ENCODE peak calls at places on chromosomes 7 and 10, in nine cellular contexts. E is trophoblast cell, J is neural progenitor cell, Q is stomach, I is cardiac muscle cell, W is fibroblast of the aortic adventitia, A is AG04450, S is psoas muscle, C is breast epithelium. D is an unnamed sample.

GRCh38 chr10:47331954-47332353 is 9.7 kb downstream of the GDF2 start:
- DNase-seq in E (no peak), J (no peak), Q (peak; percentile 15), I (no peak), W (no peak), A (no peak), S (no peak), C (no peak), D (no peak)

GRCh38 chr7:150367677-150368097 is 935 bp upstream of the REPIN1 start:
- DNase-seq in E (no peak), J (no peak), Q (no peak), I (peak; percentile 29), W (no peak), A (no peak), S (no peak), C (no peak), D (no peak)

GRCh38 chr7:48781783-48782182 is 142.6 kb upstream of the CDC14C start:
- DNase-seq in E (no peak), J (no peak), Q (no peak), I (no peak), W (no peak), A (no peak), S (no peak), C (no peak), D (no peak)

GRCh38 chr10:70684841-70685457 is 12.6 kb downstream of the ADAMTS14 start:
- DNase-seq in E (no peak), J (no peak), Q (no peak), I (no peak), W (no peak), A (no peak), S (no peak), C (no peak), D (no peak)

GRCh38 chr10:98295907-98296306 is 27.9 kb upstream of the LOXL4 start:
- DNase-seq in E (no peak), J (no peak), Q (no peak), I (peak; percentile 45), W (peak; percentile 47), A (peak; percentile 23), S (no peak), C (no peak), D (no peak)

GRCh38 chr7:7962851-7963250 is 5.7 kb upstream of the GLCCI1 start:
- DNase-seq in E (no peak), J (no peak), Q (no peak), I (no peak), W (peak; percentile 13), A (peak; percentile 54), S (no peak), C (no peak), D (no peak)

GRCh38 chr7:2616973-2617709 is 14.6 kb upstream of the TTYH3 start:
- DNase-seq in E (no peak), J (peak; percentile 63), Q (no peak), I (no peak), W (no peak), A (no peak), S (no peak), C (no peak), D (peak; percentile 61)

GRCh38 chr10:126969310-126969709 is 64.1 kb downstream of the DOCK1 start:
- DNase-seq in E (peak; percentile 26), J (peak; percentile 53), Q (no peak), I (peak; percentile 7), W (peak; percentile 8), A (no peak), S (no peak), C (no peak), D (no peak)

GRCh38 chr7:151248191-151249033 is at the start of gene SMARCD3:
- DNase-seq in E (peak; percentile 34), J (peak; percentile 94), Q (peak; percentile 84), I (peak; percentile 84), W (peak; percentile 65), A (no peak), S (peak; percentile 69), C (no peak), D (no peak)

GRCh38 chr10:33273295-33274002 is 61.0 kb downstream of the NRP1 start:
- DNase-seq in E (no peak), J (peak; percentile 28), Q (peak; percentile 94), I (peak; percentile 99), W (peak; percentile 100), A (peak; percentile 88), S (peak; percentile 88), C (peak; percentile 78), D (no peak)

GRCh38 chr10:120606051-120606764 is 149.2 kb downstream of the PLPP4 start:
- DNase-seq in E (no peak), J (no peak), Q (no peak), I (no peak), W (no peak), A (no peak), S (no peak), C (no peak), D (no peak)

GRCh38 chr10:112565434-112566053 is 118.5 kb downstream of the VTI1A start:
- DNase-seq in E (peak; percentile 76), J (peak; percentile 79), Q (peak; percentile 30), I (peak; percentile 86), W (peak; percentile 84), A (peak; percentile 32), S (no peak), C (no peak), D (peak; percentile 49)

GRCh38 chr10:46226232-46226631 is 60.6 kb upstream of the ANTXRL start:
- DNase-seq in E (no peak), J (no peak), Q (peak; percentile 15), I (no peak), W (no peak), A (no peak), S (no peak), C (peak; percentile 15), D (no peak)

GRCh38 chr10:77890097-77890496 is 36.5 kb downstream of the DLG5 start:
- DNase-seq in E (peak; percentile 32), J (no peak), Q (no peak), I (no peak), W (no peak), A (no peak), S (no peak), C (no peak), D (no peak)

GRCh38 chr10:47339759-47340612 is 8.2 kb upstream of the RBP3 start:
- DNase-seq in E (no peak), J (no peak), Q (peak; percentile 8), I (no peak), W (no peak), A (no peak), S (no peak), C (no peak), D (peak; percentile 45)

GRCh38 chr7:157389951-157390730 is 53.3 kb downstream of the DNAJB6 start:
- DNase-seq in E (peak; percentile 33), J (no peak), Q (no peak), I (peak; percentile 79), W (no peak), A (no peak), S (no peak), C (no peak), D (peak; percentile 94)

DNA sequence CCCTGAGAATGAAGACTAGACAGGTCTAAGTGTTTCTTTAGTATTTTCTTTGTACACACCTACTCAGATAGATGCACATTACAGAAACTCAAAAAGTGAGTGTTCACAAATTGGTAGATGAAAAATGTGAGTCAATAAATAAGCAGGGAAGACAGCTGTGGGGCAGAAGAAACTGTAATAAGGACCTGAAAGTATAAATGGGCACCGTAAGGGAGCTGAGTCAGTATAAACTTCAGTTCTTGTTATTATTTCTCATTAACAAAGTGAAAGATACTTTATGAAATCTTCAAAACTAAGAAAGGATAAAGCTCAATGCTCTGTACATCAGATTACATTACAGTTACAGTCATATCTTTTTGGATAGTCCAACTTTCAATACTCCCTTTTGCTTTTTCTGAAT is 2.5 kb downstream of the MTPN start:
- DNase-seq in E (no peak), J (no peak), Q (no peak), I (no peak), W (no peak), A (no peak), S (no peak), C (no peak), D (no peak)
- H3K4me3 ChIP-seq in E (no peak overlapping the region), J (no peak overlapping the region), Q (no peak overlapping the region), I (peak overlapping the region; percentile 73), W (no peak overlapping the region), A (no peak overlapping the region), S (peak overlapping the region; percentile 93), C (no peak overlapping the region), D (peak overlapping the region; percentile 97)

GRCh38 chr10:131980757-131981428 is 830 bp downstream of the BNIP3 start:
- DNase-seq in E (no peak), J (peak; percentile 63), Q (no peak), I (peak; percentile 34), W (peak; percentile 19), A (no peak), S (peak; percentile 20), C (peak; percentile 51), D (no peak)

GRCh38 chr10:131979336-131979735 is 2.4 kb downstream of the BNIP3 start:
- DNase-seq in E (no peak), J (no peak), Q (no peak), I (no peak), W (no peak), A (no peak), S (no peak), C (peak; percentile 28), D (no peak)

GRCh38 chr10:131980321-131980720 is 1.4 kb downstream of the BNIP3 start:
- DNase-seq in E (no peak), J (no peak), Q (no peak), I (no peak), W (no peak), A (no peak), S (no peak), C (peak; percentile 2), D (no peak)

GRCh38 chr10:131978851-131979250 is 2.9 kb downstream of the BNIP3 start:
- DNase-seq in E (no peak), J (no peak), Q (no peak), I (no peak), W (no peak), A (no peak), S (no peak), C (peak; percentile 43), D (no peak)

DNA sequence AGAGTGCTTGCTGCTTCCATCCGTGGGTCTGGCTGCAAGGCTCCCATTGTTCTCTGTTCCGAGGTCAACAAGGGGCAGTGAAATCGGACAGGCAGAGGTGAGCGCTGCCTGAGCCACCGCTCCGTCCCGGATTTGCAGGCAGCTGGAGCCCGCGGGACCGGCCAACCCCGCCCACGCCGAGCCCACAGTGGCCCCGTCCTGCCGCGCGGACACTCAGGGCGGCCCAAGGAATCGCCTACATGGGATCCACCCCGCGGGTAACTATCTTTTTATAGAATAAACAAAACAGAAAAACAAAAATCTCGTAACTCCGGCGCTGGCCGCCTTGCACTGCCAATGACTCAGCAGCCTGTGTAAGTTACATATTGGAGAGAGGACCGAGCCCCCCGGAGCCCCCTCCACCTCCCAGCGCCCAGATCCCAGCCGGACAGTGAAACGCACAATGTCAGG is 1.9 kb downstream of the BNIP3 start:
- DNase-seq in E (no peak), J (peak; percentile 56), Q (peak; percentile 44), I (peak; percentile 37), W (peak; percentile 21), A (no peak), S (peak; percentile 63), C (peak; percentile 56), D (no peak)
- H3K4me3 ChIP-seq in E (no peak overlapping the region), J (peak overlapping the region; percentile 91), Q (peak overlapping the region; percentile 93), I (peak overlapping the region; percentile 97), W (peak overlapping the region; percentile 55), A (peak overlapping the region; percentile 81), S (peak overlapping the region; percentile 91), C (peak overlapping the region; percentile 64), D (no peak overlapping the region)

GRCh38 chr7:26857534-26858228 is 6.7 kb downstream of the SKAP2 start:
- DNase-seq in E (no peak), J (peak; percentile 77), Q (no peak), I (no peak), W (no peak), A (peak; percentile 34), S (peak; percentile 17), C (no peak), D (no peak)
- H3K4me3 ChIP-seq in E (no peak overlapping the region), J (no peak overlapping the region), Q (peak overlapping the region; percentile 25), I (no peak overlapping the region), W (no peak overlapping the region), A (peak overlapping the region; percentile 59), S (peak overlapping the region; percentile 54), C (peak overlapping the region; percentile 43), D (no peak overlapping the region)

GRCh38 chr7:44431091-44431608 is 59.3 kb downstream of the NUDCD3 start:
- DNase-seq in E (no peak), J (peak; percentile 18), Q (no peak), I (no peak), W (no peak), A (no peak), S (no peak), C (no peak), D (no peak)
- H3K4me3 ChIP-seq in E (no peak overlapping the region), J (no peak overlapping the region), Q (no peak overlapping the region), I (no peak overlapping the region), W (no peak overlapping the region), A (no peak overlapping the region), S (no peak overlapping the region), C (no peak overlapping the region), D (no peak overlapping the region)

D was measured in HL-60.